ENCODE peak calls at places on chromosomes 12 and 14, in eight cellular contexts. X is pancreas; B is stimulated activated CD8-positive, alpha-beta memory T cell treated with anti-CD3 and anti-CD28 coated beads, Interleukin-15, amount 100 ng/mL, for 24 hours; N is HEK293T; C is IMR-90; P is uterus; W is HuH-7; F is EH. M is an unnamed sample.

GRCh38 chr14:46573518-46573917 is 78.1 kb downstream of the RPL10L start:
- DNase-seq in X (no peak), B (no peak), N (no peak), C (no peak), P (no peak), W (no peak), F (no peak), M (no peak)

GRCh38 chr12:103905730-103906349 is 24.4 kb upstream of the HSP90B1 start:
- DNase-seq in X (no peak), B (no peak), N (no peak), C (no peak), P (no peak), W (no peak), F (no peak), M (no peak)

GRCh38 chr12:92224685-92225331 is 79.2 kb upstream of the BTG1 start:
- DNase-seq in X (no peak), B (no peak), N (no peak), C (peak), P (peak), W (no peak), F (peak), M (no peak)

GRCh38 chr12:57837779-57838562 is 8.6 kb downstream of the CTDSP2 start:
- DNase-seq in X (no peak), B (no peak), N (no peak), C (peak), P (no peak), W (no peak), F (peak), M (peak)

GRCh38 chr12:108425238-108425795 is 86.2 kb upstream of the CMKLR1 start:
- DNase-seq in X (no peak), B (no peak), N (no peak), C (no peak), P (no peak), W (no peak), F (peak), M (no peak)

GRCh38 chr12:7327913-7328312 is 24.0 kb downstream of the ACSM4 start:
- DNase-seq in X (no peak), B (no peak), N (no peak), C (no peak), P (no peak), W (no peak), F (peak), M (no peak)

GRCh38 chr12:93099777-93100176 is 170.7 kb upstream of the EEA1 start:
- DNase-seq in X (no peak), B (no peak), N (no peak), C (no peak), P (no peak), W (no peak), F (no peak), M (no peak)

GRCh38 chr12:40946612-40947194 is 241.4 kb upstream of the PDZRN4 start:
- DNase-seq in X (no peak), B (no peak), N (peak), C (peak), P (no peak), W (peak), F (peak), M (peak)

GRCh38 chr12:33721561-33721960 is 281.9 kb upstream of the SYT10 start:
- DNase-seq in X (no peak), B (no peak), N (no peak), C (no peak), P (no peak), W (no peak), F (no peak), M (no peak)

GRCh38 chr14:33968722-33969121 is 17.8 kb upstream of the EGLN3 start:
- DNase-seq in X (no peak), B (no peak), N (no peak), C (no peak), P (peak), W (no peak), F (no peak), M (no peak)

GRCh38 chr12:3646561-3647241 is 106.2 kb downstream of the CRACR2A start:
- DNase-seq in X (no peak), B (no peak), N (no peak), C (no peak), P (no peak), W (no peak), F (peak), M (no peak)

GRCh38 chr12:19131020-19131431 is 1.5 kb downstream of the PLEKHA5 start:
- DNase-seq in X (peak), B (no peak), N (peak), C (peak), P (peak), W (peak), F (peak), M (peak)

GRCh38 chr12:54138219-54138618 is 50.6 kb downstream of the SMUG1 start:
- DNase-seq in X (no peak), B (no peak), N (no peak), C (no peak), P (no peak), W (no peak), F (no peak), M (no peak)

GRCh38 chr12:20455001-20455706 is 86.8 kb downstream of the PDE3A start:
- DNase-seq in X (no peak), B (no peak), N (no peak), C (no peak), P (no peak), W (no peak), F (peak), M (no peak)

GRCh38 chr12:10331642-10332239 is 24.1 kb downstream of the KLRD1 start:
- DNase-seq in X (no peak), B (no peak), N (peak), C (peak), P (no peak), W (peak), F (peak), M (peak)

GRCh38 chr12:25975179-25975578 is 16.7 kb downstream of the RASSF8 start:
- DNase-seq in X (no peak), B (no peak), N (no peak), C (no peak), P (no peak), W (no peak), F (no peak), M (no peak)

GRCh38 chr12:121376754-121377697 is 22.9 kb upstream of the RNF34 start:
- DNase-seq in X (no peak), B (no peak), N (no peak), C (no peak), P (no peak), W (peak), F (no peak), M (no peak)

GRCh38 chr12:68868043-68868790 is 60.2 kb downstream of the MDM2 start:
- DNase-seq in X (no peak), B (no peak), N (no peak), C (no peak), P (no peak), W (no peak), F (no peak), M (no peak)

GRCh38 chr12:71472441-71472911 is 32.9 kb downstream of the LGR5 start:
- DNase-seq in X (no peak), B (no peak), N (no peak), C (peak), P (no peak), W (no peak), F (peak), M (no peak)

GRCh38 chr12:52210186-52210924 is 18.5 kb upstream of the KRT80 start:
- DNase-seq in X (no peak), B (no peak), N (no peak), C (peak), P (peak), W (no peak), F (peak), M (no peak)

GRCh38 chr12:27061317-27061716 is 21.1 kb downstream of the C12orf71 start:
- DNase-seq in X (no peak), B (no peak), N (no peak), C (no peak), P (no peak), W (no peak), F (no peak), M (no peak)

GRCh38 chr14:32011225-32011624 is 65.9 kb upstream of the ARHGAP5 start:
- DNase-seq in X (no peak), B (no peak), N (no peak), C (no peak), P (no peak), W (no peak), F (no peak), M (no peak)

GRCh38 chr14:68596701-68597100 is 196.2 kb downstream of the ZFP36L1 start:
- DNase-seq in X (peak), B (no peak), N (no peak), C (no peak), P (peak), W (no peak), F (no peak), M (no peak)

GRCh38 chr12:31759621-31760459 is 31.0 kb upstream of the AMN1 start:
- DNase-seq in X (peak), B (no peak), N (no peak), C (no peak), P (no peak), W (no peak), F (no peak), M (no peak)

GRCh38 chr12:3033538-3033865 is 43.7 kb upstream of the TSPAN9 start:
- DNase-seq in X (no peak), B (no peak), N (no peak), C (no peak), P (no peak), W (no peak), F (no peak), M (no peak)

GRCh38 chr14:100303179-100303578 is 3.1 kb downstream of the SLC25A29 start:
- DNase-seq in X (no peak), B (no peak), N (peak), C (no peak), P (no peak), W (peak), F (peak), M (peak)

GRCh38 chr12:45637706-45638105 is 91.8 kb upstream of the ARID2 start:
- DNase-seq in X (no peak), B (no peak), N (no peak), C (peak), P (no peak), W (no peak), F (peak), M (no peak)

GRCh38 chr12:13049816-13050215 is 5.6 kb downstream of the FAM234B start:
- DNase-seq in X (no peak), B (no peak), N (no peak), C (peak), P (no peak), W (no peak), F (peak), M (no peak)

GRCh38 chr14:34722723-34723545 is 8.5 kb upstream of the CFL2 start:
- DNase-seq in X (peak), B (no peak), N (peak), C (peak), P (peak), W (peak), F (peak), M (peak)

GRCh38 chr14:104751539-104752337 is 1.2 kb upstream of the SIVA1 start:
- DNase-seq in X (no peak), B (no peak), N (peak), C (no peak), P (no peak), W (peak), F (no peak), M (no peak)

GRCh38 chr12:93740721-93741120 is 63.5 kb downstream of the CRADD start:
- DNase-seq in X (no peak), B (no peak), N (no peak), C (peak), P (no peak), W (no peak), F (no peak), M (no peak)

GRCh38 chr14:100902295-100902694 is 1.2 kb downstream of the RTL1 start:
- DNase-seq in X (no peak), B (no peak), N (peak), C (no peak), P (no peak), W (peak), F (no peak), M (no peak)

GRCh38 chr12:43206396-43206795 is 345.6 kb downstream of the ADAMTS20 start:
- DNase-seq in X (no peak), B (no peak), N (no peak), C (peak), P (no peak), W (no peak), F (peak), M (peak)

GRCh38 chr12:15469342-15469741 is 147.0 kb downstream of the PTPRO start:
- DNase-seq in X (no peak), B (no peak), N (no peak), C (no peak), P (no peak), W (no peak), F (no peak), M (no peak)

M was measured in HTR-8/SVneo.